ENCODE peak calls at places on chromosomes 6 and 20, in four cellular contexts. N is K562, J is GM12878, Y is WTC11. R is an unnamed sample.

GRCh38 chr6:81547149-81547548 is 205.3 kb downstream of the TENT5A start:
- DNase-seq in Y (no peak), J (no peak), N (no peak), R (no peak)

GRCh38 chr6:31395832-31396231 is 7.6 kb upstream of the MICA start:
- DNase-seq in Y (no peak), J (no peak), N (peak; percentile 61), R (no peak)

GRCh38 chr20:60214901-60215522 is 256.8 kb downstream of the CDH26 start:
- DNase-seq in Y (no peak), J (no peak), N (no peak), R (no peak)

GRCh38 chr6:64238071-64238470 is 602.5 kb downstream of the PHF3 start:
- DNase-seq in J (no peak), N (no peak), Y (no peak), R (no peak)

GRCh38 chr6:81265106-81265505 is 487.4 kb downstream of the TENT5A start:
- DNase-seq in N (no peak), Y (no peak), J (no peak), R (peak; percentile 7)

GRCh38 chr6:25691885-25692284 is 39.9 kb downstream of the SCGN start:
- DNase-seq in Y (no peak), N (no peak), J (no peak), R (no peak)

GRCh38 chr6:56922645-56923044 is 32.3 kb upstream of the BEND6 start:
- DNase-seq in Y (no peak), N (no peak), J (no peak), R (no peak)

GRCh38 chr20:46544576-46544975 is 5.9 kb downstream of the OCSTAMP start:
- DNase-seq in Y (no peak), N (no peak), J (no peak), R (peak; percentile 39)

GRCh38 chr20:34037121-34037520 is 43.4 kb downstream of the RALY start:
- DNase-seq in J (no peak), Y (no peak), N (peak; percentile 50), R (no peak)

GRCh38 chr20:42741906-42742305 is 447.8 kb downstream of the PTPRT start:
- DNase-seq in J (no peak), Y (no peak), N (no peak), R (no peak)

GRCh38 chr20:16732506-16733152 is 2.8 kb downstream of the SNRPB2 start:
- DNase-seq in J (no peak), N (no peak), Y (no peak), R (no peak)

GRCh38 chr6:127160484-127160883 is 42.0 kb downstream of the RSPO3 start:
- DNase-seq in J (no peak), Y (no peak), N (no peak), R (no peak)

GRCh38 chr20:33693274-33693673 is 7.1 kb upstream of the E2F1 start:
- DNase-seq in J (no peak), Y (no peak), N (no peak), R (no peak)

GRCh38 chr6:106315765-106316375 is 9.7 kb downstream of the ATG5 start:
- DNase-seq in J (no peak), N (peak; percentile 31), Y (no peak), R (no peak)

GRCh38 chr20:59047938-59048680 is 5.5 kb upstream of the PRELID3B start:
- DNase-seq in N (peak; percentile 12), Y (no peak), J (no peak), R (peak; percentile 67)

GRCh38 chr6:147530132-147531060 is 21.9 kb downstream of the SAMD5 start:
- DNase-seq in N (no peak), Y (no peak), J (peak; percentile 20), R (no peak)

GRCh38 chr6:456358-456857 is 64.9 kb downstream of the IRF4 start:
- DNase-seq in J (no peak), N (no peak), Y (peak; percentile 36), R (no peak)

GRCh38 chr6:34572021-34572420 is 15.9 kb upstream of the SPDEF start:
- DNase-seq in Y (no peak), N (no peak), J (no peak), R (no peak)

GRCh38 chr20:46699651-46700359 is 9.6 kb upstream of the SLC2A10 start:
- DNase-seq in N (peak; percentile 52), J (no peak), Y (peak; percentile 41), R (peak; percentile 66)

GRCh38 chr20:6576721-6577120 is 190.8 kb upstream of the BMP2 start:
- DNase-seq in J (no peak), N (no peak), Y (no peak), R (no peak)

GRCh38 chr6:26607434-26608230 is 10.9 kb downstream of the ABT1 start:
- DNase-seq in N (peak; percentile 74), Y (peak; percentile 53), J (no peak), R (peak; percentile 72)

GRCh38 chr6:37779111-37779800 is 40.3 kb upstream of the ZFAND3 start:
- DNase-seq in Y (no peak), J (no peak), N (no peak), R (no peak)

GRCh38 chr6:133923938-133924593 is 29.0 kb upstream of the TBPL1 start:
- DNase-seq in Y (peak; percentile 65), N (peak; percentile 72), J (peak; percentile 33), R (peak; percentile 81)

GRCh38 chr6:12024715-12025434 is 12.8 kb downstream of the HIVEP1 start:
- DNase-seq in N (no peak), J (no peak), Y (no peak), R (no peak)

GRCh38 chr6:56314683-56315523 is 67.5 kb upstream of the COL21A1 start:
- DNase-seq in N (peak; percentile 27), Y (peak; percentile 48), J (no peak), R (peak; percentile 47)

GRCh38 chr6:71294121-71294523 is 5.5 kb downstream of the OGFRL1 start:
- DNase-seq in J (no peak), Y (no peak), N (no peak), R (no peak)

GRCh38 chr6:112233864-112234263 is 20.5 kb downstream of the LAMA4 start:
- DNase-seq in Y (no peak), J (no peak), N (no peak), R (no peak)

GRCh38 chr20:8213831-8214587 is 81.9 kb downstream of the PLCB1 start:
- DNase-seq in Y (no peak), N (no peak), J (peak; percentile 47), R (no peak)

GRCh38 chr6:143556529-143556928 is 45.0 kb upstream of the FUCA2 start:
- DNase-seq in Y (no peak), N (no peak), J (no peak), R (no peak)

GRCh38 chr6:31922942-31923341 is 4.6 kb upstream of the C2 start:
- DNase-seq in N (no peak), Y (peak; percentile 50), J (no peak), R (peak; percentile 73)

GRCh38 chr6:57221191-57221935 is 744 bp downstream of the RAB23 start:
- DNase-seq in J (no peak), Y (peak; percentile 88), N (peak; percentile 76), R (peak; percentile 62)

DNA sequence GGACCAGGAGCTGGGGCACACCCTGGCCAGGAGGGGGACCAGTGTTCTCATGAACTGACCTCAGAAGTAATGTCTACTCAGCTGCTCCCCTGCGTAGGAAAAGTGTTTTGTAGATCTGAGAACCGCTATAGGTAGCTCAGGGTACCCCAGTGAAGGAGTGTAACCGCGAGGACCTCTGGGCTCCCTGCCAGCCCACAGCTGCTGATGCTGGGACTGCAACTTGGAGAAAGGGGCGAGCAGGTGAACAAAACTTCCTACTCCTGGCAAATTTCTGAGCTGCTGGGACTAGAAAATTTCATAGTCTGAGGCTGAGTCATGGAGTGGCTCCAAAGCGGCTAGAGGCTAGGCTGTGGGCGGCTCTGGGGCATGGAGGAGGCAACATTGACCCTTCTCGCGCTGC is 51.9 kb downstream of the PYGB start:
- DNase-seq in J (no peak), N (no peak), Y (no peak), R (no peak)
- TF ChIP-seq CREM in J (no peak), N (no peak), Y (no peak), R (no peak)

GRCh38 chr6:79079425-79080130 is 1.5 kb upstream of the PHIP start:
- DNase-seq in Y (no peak), N (no peak), J (no peak), R (no peak)
- TF ChIP-seq CREM in Y (no peak), N (no peak), J (no peak), R (no peak)

GRCh38 chr20:35791823-35792222 is 20.0 kb downstream of the PHF20 start:
- DNase-seq in Y (no peak), N (no peak), J (no peak), R (no peak)

GRCh38 chr20:35791097-35791496 is 19.3 kb downstream of the PHF20 start:
- DNase-seq in Y (no peak), J (no peak), N (no peak), R (no peak)

GRCh38 chr20:35792740-35793139 is 20.9 kb downstream of the PHF20 start:
- DNase-seq in N (no peak), Y (no peak), J (no peak), R (no peak)

DNA sequence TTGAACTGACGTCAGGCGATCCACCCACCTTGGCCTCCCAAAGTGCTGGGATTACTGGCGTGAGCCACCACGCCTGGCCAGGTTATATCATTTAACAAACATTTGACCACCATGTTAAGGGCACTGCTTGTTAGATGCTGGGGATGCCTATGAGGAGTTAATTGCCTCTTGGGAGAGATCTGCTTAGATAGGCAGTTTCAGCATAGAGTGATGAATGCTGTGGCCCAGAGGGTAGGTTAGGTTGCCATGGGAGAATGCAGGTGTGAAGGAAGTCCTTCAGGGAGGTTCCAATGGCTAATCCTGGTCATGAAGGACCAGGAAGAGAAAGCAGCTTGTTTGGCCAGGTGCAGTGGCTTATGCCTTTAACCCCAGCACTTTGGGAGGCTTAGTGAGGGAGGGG is 17.0 kb downstream of the PHF20 start:
- DNase-seq in Y (no peak), N (no peak), J (no peak), R (no peak)
- TF ChIP-seq CREM in Y (no peak), N (no peak), J (no peak), R (no peak)

GRCh38 chr6:132819405-132820145 is 5.2 kb downstream of the RPS12 start:
- DNase-seq in Y (no peak), J (no peak), N (peak; percentile 23), R (peak; percentile 12)
- TF ChIP-seq CREM in Y (no peak), J (no peak), N (no peak), R (no peak)

GRCh38 chr20:10961651-10962288 is 288.0 kb upstream of the JAG1 start:
- DNase-seq in N (no peak), J (no peak), Y (no peak), R (no peak)

GRCh38 chr20:10962937-10963336 is 289.1 kb upstream of the JAG1 start:
- DNase-seq in Y (no peak), J (no peak), N (no peak), R (no peak)

GRCh38 chr20:10963717-10964266 is 290.0 kb upstream of the JAG1 start:
- DNase-seq in N (no peak), J (no peak), Y (no peak), R (no peak)

GRCh38 chr20:10970109-10970508 is 296.3 kb upstream of the JAG1 start:
- DNase-seq in Y (no peak), N (no peak), J (no peak), R (no peak)

DNA sequence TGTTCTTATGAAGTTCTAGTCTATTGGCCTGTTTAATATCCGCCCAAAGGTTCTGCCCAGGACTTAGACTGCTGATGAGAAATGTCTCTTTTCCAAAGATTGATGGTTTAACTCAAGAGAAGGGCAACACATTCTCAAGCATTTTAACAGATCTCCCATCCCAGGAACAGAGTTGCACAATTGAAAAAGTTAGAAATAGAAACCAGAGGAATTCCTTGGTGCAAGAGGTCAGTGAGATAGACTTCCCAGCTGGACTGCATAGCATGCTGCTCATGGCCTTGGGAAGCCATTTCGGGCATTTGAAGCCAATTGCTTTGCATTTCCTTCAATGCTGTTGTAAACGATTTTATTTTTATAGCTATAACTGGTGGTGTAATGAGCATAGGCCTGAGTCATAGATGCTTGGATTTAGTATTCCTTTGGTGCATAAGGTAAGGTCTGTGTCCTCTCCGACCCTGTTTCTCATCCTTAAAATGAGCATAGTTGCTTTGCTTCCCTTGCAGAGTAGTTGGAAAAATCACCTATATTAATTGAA is 292.2 kb upstream of the JAG1 start:
- DNase-seq in Y (no peak), J (no peak), N (no peak), R (no peak)
- TF ChIP-seq CREM in Y (no peak), J (no peak), N (no peak), R (no peak)

R was measured in HepG2.